ENCODE peak calls at places on chromosomes 1 and 21, in six cellular contexts. M is posterior cingulate gyrus; D is 8988T; K is osteoblast; E is IMR-90; Z is activated T-cell treated with anti-CD3 and anti-CD28 coated beads, Interleukin-2, amount 50 U/mL, for 48 hours. Q is an unnamed sample.
A peak's percentile ranks its signal among the peaks of the same experiment; 100 is the strongest.

GRCh38 chr1:20555025-20555757 is 2.8 kb downstream of the FAM43B start:
- DNase-seq in M (peak; percentile 34), D (no peak), Z (no peak), K (peak; percentile 82), E (peak; percentile 17), Q (peak; percentile 38)

GRCh38 chr1:161388639-161389038 is 21.0 kb upstream of the CFAP126 start:
- DNase-seq in E (no peak), M (no peak), Z (peak; percentile 20), K (no peak), D (no peak), Q (no peak)

GRCh38 chr21:29302340-29302991 is 3.7 kb downstream of the BACH1 start:
- DNase-seq in Z (no peak), M (no peak), D (no peak), E (peak; percentile 34), K (peak; percentile 65), Q (no peak)

GRCh38 chr1:204983121-204983520 is 59.9 kb upstream of the CNTN2 start:
- DNase-seq in D (no peak), E (no peak), K (peak; percentile 38), M (no peak), Z (no peak), Q (no peak)

GRCh38 chr21:16751705-16752104 is 761.1 kb upstream of the CXADR start:
- DNase-seq in M (no peak), Z (no peak), D (no peak), E (no peak), K (no peak), Q (no peak)

GRCh38 chr1:106768077-106768476 is 288.4 kb upstream of the PRMT6 start:
- DNase-seq in Z (no peak), D (no peak), E (no peak), K (no peak), M (no peak), Q (no peak)

GRCh38 chr1:205191617-205192016 is 19.9 kb downstream of the DSTYK start:
- DNase-seq in K (no peak), E (no peak), Z (no peak), M (no peak), D (no peak), Q (no peak)

GRCh38 chr1:223363856-223364684 is at the start of gene SUSD4:
- DNase-seq in D (peak; percentile 38), Z (peak; percentile 65), M (peak; percentile 61), K (peak; percentile 70), E (no peak), Q (peak; percentile 29)

GRCh38 chr1:2382621-2383361 is 8.6 kb downstream of the MORN1 start:
- DNase-seq in Z (peak; percentile 48), E (no peak), D (peak; percentile 71), M (no peak), K (peak; percentile 97), Q (no peak)

GRCh38 chr1:232853994-232854532 is 48.8 kb downstream of the MAP10 start:
- DNase-seq in Z (no peak), M (no peak), D (no peak), K (no peak), E (peak; percentile 83), Q (no peak)

GRCh38 chr1:246365708-246366107 is 141.4 kb downstream of the SMYD3 start:
- DNase-seq in E (no peak), Z (no peak), K (no peak), M (no peak), D (no peak), Q (no peak)

GRCh38 chr1:25797939-25798338 is 2.1 kb upstream of the SELENON start:
- DNase-seq in K (peak; percentile 95), Z (no peak), M (no peak), E (no peak), D (peak; percentile 76), Q (no peak)

GRCh38 chr1:41486053-41486891 is 1.8 kb upstream of the EDN2 start:
- DNase-seq in E (peak; percentile 59), Z (no peak), D (no peak), K (peak; percentile 71), M (no peak), Q (no peak)

GRCh38 chr1:239321877-239322276 is 64.5 kb upstream of the CHRM3 start:
- DNase-seq in D (no peak), M (no peak), Z (no peak), E (no peak), K (no peak), Q (no peak)

GRCh38 chr1:103187673-103188072 is 79.4 kb upstream of the COL11A1 start:
- DNase-seq in D (no peak), K (no peak), E (no peak), Z (no peak), M (no peak), Q (no peak)

GRCh38 chr1:246497331-246497915 is 9.7 kb downstream of the SMYD3 start:
- DNase-seq in M (no peak), E (peak; percentile 79), Z (no peak), D (no peak), K (no peak), Q (no peak)

GRCh38 chr1:44739361-44740178 is at the start of gene KIF2C:
- DNase-seq in M (peak; percentile 96), E (peak; percentile 97), K (peak; percentile 99), Z (peak; percentile 99), D (peak; percentile 87), Q (peak; percentile 95)

GRCh38 chr1:85151446-85151845 is 49.4 kb downstream of the SYDE2 start:
- DNase-seq in E (no peak), K (no peak), D (no peak), Z (no peak), M (no peak), Q (no peak)

GRCh38 chr1:6198646-6199297 is 623 bp downstream of the RPL22 start:
- DNase-seq in E (no peak), Z (no peak), K (peak; percentile 77), M (no peak), D (no peak), Q (no peak)

GRCh38 chr1:201353186-201353940 is 24.1 kb downstream of the TNNT2 start:
- DNase-seq in K (peak; percentile 74), D (no peak), E (no peak), M (no peak), Z (no peak), Q (no peak)

GRCh38 chr1:11731719-11732283 is 4.1 kb upstream of the AGTRAP start:
- DNase-seq in Z (no peak), D (no peak), E (peak; percentile 70), M (peak; percentile 76), K (peak; percentile 88), Q (peak; percentile 68)

GRCh38 chr1:166579835-166580488 is 259.3 kb upstream of the POGK start:
- DNase-seq in D (no peak), K (no peak), E (no peak), Z (no peak), M (no peak), Q (no peak)

GRCh38 chr1:219324171-219324570 is 150.5 kb downstream of the LYPLAL1 start:
- DNase-seq in D (no peak), K (no peak), E (no peak), M (no peak), Z (no peak), Q (no peak)

GRCh38 chr1:113275691-113276090 is 114.6 kb upstream of the MAGI3 start:
- DNase-seq in M (no peak), K (no peak), Z (no peak), E (no peak), D (no peak), Q (no peak)

GRCh38 chr1:11099310-11100148 is at the start of gene EXOSC10:
- DNase-seq in K (peak; percentile 99), M (peak; percentile 93), E (peak; percentile 77), D (peak; percentile 83), Z (peak; percentile 99), Q (peak; percentile 76)

GRCh38 chr1:247332901-247333361 is 1.3 kb upstream of the ZNF496 start:
- DNase-seq in M (peak; percentile 33), Z (no peak), E (peak; percentile 30), D (no peak), K (peak; percentile 91), Q (no peak)

GRCh38 chr1:209647212-209647611 is 5.0 kb downstream of the LAMB3 start:
- DNase-seq in K (peak; percentile 22), E (no peak), D (no peak), M (no peak), Z (no peak), Q (no peak)